ENCODE peak calls at places on chromosomes 2 and 18, in ten cellular contexts. K is lung; R is AG04450; Y is AG04449; Q is A549; T is fibroblast of mammary gland; W is pancreas; S is CD4-positive, alpha-beta T cell; L is nephron progenitor cell; V is dorsolateral prefrontal cortex. U is an unnamed sample.

GRCh38 chr2:180449171-180449570 is 442.1 kb upstream of the CWC22 start:
- DNase-seq in S (no peak), K (no peak), Y (no peak), V (no peak), W (no peak), L (no peak), R (no peak), T (peak), Q (no peak), U (no peak)

GRCh38 chr18:43931439-43931838 is 654.1 kb upstream of the SYT4 start:
- DNase-seq in R (no peak), Q (no peak), S (no peak), T (peak), V (no peak), W (no peak), K (no peak), Y (no peak), L (no peak), U (no peak)

GRCh38 chr18:30903566-30903965 is 139.0 kb downstream of the DSC3 start:
- DNase-seq in Y (no peak), R (no peak), T (peak), V (no peak), Q (peak), K (no peak), S (no peak), W (no peak), L (no peak), U (no peak)

GRCh38 chr18:26516964-26517363 is 31.4 kb downstream of the KCTD1 start:
- DNase-seq in R (no peak), L (no peak), T (no peak), S (no peak), Y (no peak), Q (no peak), W (no peak), K (no peak), V (no peak), U (no peak)

GRCh38 chr18:25181581-25181980 is 170.4 kb downstream of the ZNF521 start:
- DNase-seq in Q (no peak), Y (no peak), W (no peak), S (no peak), K (no peak), T (no peak), R (no peak), V (no peak), L (no peak), U (no peak)

GRCh38 chr2:182824056-182824758 is 42.2 kb downstream of the FRZB start:
- DNase-seq in K (no peak), T (no peak), L (no peak), Q (no peak), S (no peak), R (no peak), W (no peak), Y (no peak), V (no peak), U (no peak)

GRCh38 chr2:65349863-65350262 is 82.5 kb downstream of the SPRED2 start:
- DNase-seq in V (no peak), S (no peak), W (no peak), R (peak), K (no peak), L (no peak), Y (no peak), Q (no peak), T (peak), U (no peak)

GRCh38 chr2:133518646-133519344 is 49.5 kb downstream of the NCKAP5 start:
- DNase-seq in L (no peak), Q (no peak), W (no peak), K (no peak), R (no peak), Y (no peak), T (no peak), V (no peak), S (no peak), U (no peak)

GRCh38 chr2:23419171-23420090 is 34.5 kb downstream of the KLHL29 start:
- DNase-seq in R (no peak), V (no peak), S (no peak), T (peak), Q (no peak), W (no peak), L (no peak), Y (no peak), K (no peak), U (no peak)

GRCh38 chr18:37019157-37019571 is 190.2 kb downstream of the KIAA1328 start:
- DNase-seq in W (no peak), V (no peak), S (no peak), R (no peak), Q (peak), Y (no peak), T (peak), K (no peak), L (no peak), U (no peak)

GRCh38 chr2:19652811-19653210 is 249.0 kb downstream of the TTC32 start:
- DNase-seq in W (no peak), R (no peak), Y (no peak), S (no peak), T (peak), L (no peak), Q (no peak), K (no peak), V (no peak), U (no peak)

GRCh38 chr2:71004356-71004755 is 9.7 kb upstream of the TEX261 start:
- DNase-seq in Q (no peak), L (no peak), K (no peak), S (no peak), Y (no peak), W (no peak), T (no peak), R (no peak), V (no peak), U (no peak)

DNA sequence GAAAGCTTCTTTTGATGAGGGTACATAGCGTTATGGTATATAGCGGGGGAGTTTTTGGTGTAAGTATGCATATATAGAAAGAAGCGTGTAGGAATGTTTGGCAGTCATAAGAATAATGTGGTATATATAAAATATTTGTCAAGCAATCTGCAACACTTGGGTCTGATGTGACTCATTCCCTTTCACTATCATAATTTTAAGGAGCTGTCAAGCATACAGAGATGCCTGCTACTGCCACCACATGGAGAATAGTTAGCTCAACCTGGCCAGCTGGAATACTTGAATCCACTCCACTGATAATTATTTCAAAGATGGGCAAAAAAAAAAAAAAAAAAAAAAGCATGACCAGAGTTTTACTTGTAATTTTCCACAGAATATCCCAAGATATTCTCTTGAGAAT is 559.8 kb upstream of the REG3G start:
- DNase-seq in R (no peak), T (no peak), K (no peak), L (no peak), W (no peak), S (no peak), V (no peak), Q (peak), Y (no peak), U (no peak)
- TF ChIP-seq CTCF in R (no peak), T (no peak), K (no peak), L (no peak), W (no peak), S (no peak), V (peak), Q (no peak), Y (no peak), U (no peak)

DNA sequence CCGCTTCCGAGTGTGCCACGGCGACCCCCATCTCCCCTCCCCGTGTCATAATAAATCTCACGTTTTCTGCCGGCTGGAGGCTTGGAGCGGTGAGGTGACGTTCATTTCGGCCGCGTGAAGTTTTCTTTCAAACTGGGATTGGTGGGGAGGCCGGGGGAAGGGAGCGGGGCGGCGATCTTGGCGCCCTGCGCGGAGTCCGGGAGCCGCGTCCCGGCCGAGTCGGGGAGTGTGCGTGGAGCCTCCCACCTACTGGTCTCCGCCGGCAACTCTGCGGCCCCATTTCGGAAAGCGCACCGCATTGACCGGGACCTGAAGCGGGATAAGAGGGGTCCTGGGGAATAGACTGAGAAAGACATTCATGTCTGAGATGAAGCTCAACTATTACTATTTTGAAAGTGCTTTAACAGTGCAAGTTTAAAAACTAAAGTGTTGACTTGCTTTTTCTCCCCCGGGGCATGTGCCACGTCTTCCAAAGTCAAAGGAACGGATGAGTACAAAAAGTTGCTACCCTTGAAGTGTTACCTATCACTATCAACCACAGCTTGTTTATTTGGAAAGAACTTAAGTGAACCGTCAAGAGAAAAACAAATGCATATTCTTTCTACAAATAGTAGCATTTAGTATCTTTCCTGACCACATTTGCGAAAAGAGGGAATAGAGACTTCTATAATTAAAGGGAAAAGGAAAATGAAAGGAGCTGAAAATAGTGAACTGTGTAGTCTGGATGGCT is 818 bp upstream of the IKZF2 start:
- DNase-seq in Q (peak), T (peak), W (peak), S (no peak), L (peak), R (peak), K (peak), V (peak), Y (no peak), U (peak)
- TF ChIP-seq CTCF in Q (no peak), T (peak), W (no peak), S (no peak), L (no peak), R (peak), K (peak), V (peak), Y (peak), U (peak)

GRCh38 chr2:10145519-10146357 is 23.2 kb downstream of the RRM2 start:
- DNase-seq in W (no peak), T (no peak), Y (no peak), Q (no peak), V (no peak), K (no peak), S (no peak), R (no peak), L (no peak), U (no peak)
- TF ChIP-seq CTCF in W (no peak), T (no peak), Y (no peak), Q (no peak), V (no peak), K (no peak), S (no peak), R (no peak), L (no peak), U (no peak)

GRCh38 chr2:177149155-177149503 is 63.5 kb upstream of the HNRNPA3 start:
- DNase-seq in Y (no peak), S (no peak), K (no peak), T (no peak), L (no peak), Q (no peak), R (no peak), W (no peak), V (no peak), U (no peak)
- TF ChIP-seq CTCF in Y (no peak), S (peak), K (no peak), T (no peak), L (peak), Q (no peak), R (no peak), W (no peak), V (peak), U (no peak)

GRCh38 chr18:58232674-58233073 is 188.6 kb downstream of the NEDD4L start:
- DNase-seq in W (no peak), Q (no peak), S (no peak), T (no peak), V (no peak), R (no peak), L (no peak), K (no peak), Y (no peak), U (no peak)

GRCh38 chr18:58229162-58229561 is 185.1 kb downstream of the NEDD4L start:
- DNase-seq in Y (no peak), V (no peak), T (no peak), R (no peak), K (no peak), L (no peak), S (no peak), Q (no peak), W (no peak), U (no peak)

GRCh38 chr18:58234359-58234741 is 190.3 kb downstream of the NEDD4L start:
- DNase-seq in V (no peak), T (no peak), R (no peak), W (no peak), Y (no peak), L (no peak), Q (no peak), K (no peak), S (no peak), U (no peak)

GRCh38 chr18:58230438-58231179 is 186.6 kb downstream of the NEDD4L start:
- DNase-seq in R (no peak), K (no peak), S (no peak), T (peak), V (no peak), W (no peak), L (no peak), Q (peak), Y (no peak), U (no peak)

DNA sequence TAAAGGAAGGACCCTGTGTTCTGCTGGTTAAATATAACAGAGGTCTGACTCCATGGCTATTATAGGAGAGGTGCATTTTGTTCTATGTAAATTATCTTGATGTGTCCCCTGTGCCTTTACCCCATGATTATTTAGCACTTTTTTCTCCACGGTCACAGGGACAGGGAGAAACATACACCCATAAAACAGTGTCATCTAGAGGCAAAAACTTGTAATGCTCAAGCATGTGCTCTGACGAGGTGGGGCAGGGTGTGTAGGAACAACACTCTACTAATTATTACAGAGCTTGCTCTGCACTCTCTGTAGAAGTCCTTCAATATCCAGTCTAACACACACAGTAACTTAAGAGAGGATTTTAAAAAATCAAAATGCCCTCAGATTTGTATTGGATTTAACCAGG is 187.9 kb downstream of the NEDD4L start:
- DNase-seq in W (no peak), L (no peak), K (no peak), S (no peak), Y (no peak), T (peak), V (no peak), Q (no peak), R (no peak), U (no peak)
- TF ChIP-seq CTCF in W (no peak), L (no peak), K (no peak), S (no peak), Y (peak), T (peak), V (no peak), Q (peak), R (peak), U (peak)

GRCh38 chr2:95121495-95122196 is at the start of gene MRPS5:
- DNase-seq in K (peak), V (peak), Q (peak), Y (no peak), R (peak), S (peak), W (peak), L (peak), T (peak), U (peak)
- TF ChIP-seq CTCF in K (no peak), V (no peak), Q (no peak), Y (peak), R (peak), S (no peak), W (no peak), L (no peak), T (no peak), U (no peak)

GRCh38 chr2:105748564-105748963 is 3.9 kb downstream of the NCK2 start:
- DNase-seq in K (no peak), V (no peak), Y (no peak), W (no peak), Q (no peak), L (no peak), S (no peak), R (no peak), T (no peak), U (no peak)
- TF ChIP-seq CTCF in K (no peak), V (no peak), Y (no peak), W (no peak), Q (no peak), L (no peak), S (peak), R (no peak), T (no peak), U (no peak)

DNA sequence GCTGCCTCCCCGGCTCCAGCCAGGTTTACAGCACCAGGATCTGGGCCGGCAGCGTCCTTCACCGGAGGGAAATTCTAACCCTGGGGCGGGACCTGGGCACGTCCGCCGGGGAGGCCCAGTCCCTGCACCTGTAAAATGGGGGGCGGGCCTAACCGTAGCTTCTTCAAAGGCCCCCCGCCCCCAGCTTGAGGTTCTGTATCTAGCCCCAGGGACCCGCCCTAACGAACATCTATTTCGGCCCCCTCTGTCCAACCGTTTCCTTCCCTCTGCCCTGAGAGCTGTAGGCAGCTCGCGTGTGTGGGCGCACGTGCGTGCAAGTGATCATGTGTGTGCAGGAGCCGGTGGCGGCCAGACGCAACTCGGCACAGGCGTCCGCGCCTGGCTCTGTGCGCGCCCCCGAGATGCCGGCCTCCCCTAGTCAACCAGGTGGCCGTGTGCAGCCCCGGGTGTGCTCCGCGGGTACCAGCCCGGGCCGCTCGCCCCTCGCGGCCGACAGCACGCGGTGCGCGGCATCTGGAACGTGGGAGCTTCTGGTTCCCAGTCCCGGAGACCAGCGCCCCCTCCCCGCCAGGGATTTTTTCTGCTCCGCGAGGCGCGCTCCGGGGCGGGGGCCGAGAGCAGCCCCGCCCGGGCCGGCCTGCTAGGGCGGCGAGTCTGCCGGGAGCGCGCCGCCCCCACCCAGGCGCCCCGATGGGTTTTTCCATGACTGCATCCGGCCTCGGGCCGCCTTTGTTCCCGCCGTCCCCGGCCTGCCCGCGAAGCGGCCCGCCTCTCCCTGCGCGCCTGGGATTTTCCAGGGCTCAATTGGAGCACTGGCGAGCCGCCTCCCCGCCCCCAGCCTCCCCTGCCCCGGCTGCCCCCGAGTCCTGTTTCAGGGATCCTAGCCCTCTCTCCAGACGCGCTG is 21.2 kb downstream of the TEX44 start:
- DNase-seq in R (peak), W (peak), V (peak), Y (no peak), L (peak), T (peak), S (peak), K (peak), Q (peak), U (peak)
- TF ChIP-seq CTCF in R (no peak), W (no peak), V (peak), Y (peak), L (peak), T (no peak), S (no peak), K (no peak), Q (peak), U (peak)

GRCh38 chr2:142179686-142180085 is 48.9 kb upstream of the LRP1B start:
- DNase-seq in T (no peak), V (no peak), Q (no peak), L (no peak), K (no peak), Y (no peak), W (no peak), S (no peak), R (no peak), U (no peak)

GRCh38 chr2:142175917-142176316 is 45.1 kb upstream of the LRP1B start:
- DNase-seq in W (no peak), S (no peak), L (no peak), K (no peak), V (no peak), Q (no peak), T (no peak), R (no peak), Y (no peak), U (no peak)

GRCh38 chr2:142178604-142179003 is 47.8 kb upstream of the LRP1B start:
- DNase-seq in Y (no peak), K (no peak), R (no peak), V (no peak), W (no peak), T (no peak), S (no peak), Q (no peak), L (no peak), U (no peak)

GRCh38 chr2:142176941-142177340 is 46.1 kb upstream of the LRP1B start:
- DNase-seq in S (no peak), T (no peak), Y (no peak), V (no peak), K (no peak), W (no peak), L (no peak), R (no peak), Q (no peak), U (no peak)

DNA sequence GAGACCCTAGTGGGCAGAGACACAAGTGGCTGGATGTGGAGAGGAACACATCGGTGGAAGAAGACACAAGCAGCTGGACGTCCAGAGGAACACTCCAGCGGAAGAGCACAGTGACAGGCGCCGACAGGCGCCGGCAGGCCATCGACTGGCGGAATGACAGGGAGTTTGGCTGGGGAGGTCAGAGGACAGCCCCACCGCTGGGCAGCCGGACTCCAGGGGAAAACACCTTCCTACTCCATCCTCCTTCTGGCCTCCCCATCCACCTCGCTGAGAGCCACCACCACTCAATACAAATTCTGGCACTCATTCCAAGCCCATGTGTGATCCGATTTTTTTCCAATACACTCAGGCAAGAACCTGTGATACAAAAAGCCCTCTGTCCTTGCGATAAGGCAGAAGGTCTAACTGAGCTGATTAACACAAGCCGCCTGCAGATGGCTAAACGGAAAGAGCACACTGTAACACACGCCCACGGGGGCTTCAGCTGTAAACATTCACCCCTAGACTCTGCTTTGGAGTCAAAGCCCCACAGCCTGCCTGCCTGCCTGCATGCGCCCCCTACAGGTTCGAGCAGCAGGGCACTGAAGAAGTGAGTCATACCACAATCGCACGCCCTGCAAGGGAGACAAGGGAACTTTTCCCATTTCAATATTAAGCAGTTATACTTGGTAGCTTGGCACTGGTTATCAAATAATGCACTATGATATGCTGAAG is 50.2 kb upstream of the LRP1B start:
- DNase-seq in R (no peak), W (peak), V (no peak), S (no peak), K (no peak), Y (no peak), L (peak), T (peak), Q (peak), U (peak)
- TF ChIP-seq CTCF in R (peak), W (peak), V (peak), S (no peak), K (no peak), Y (peak), L (peak), T (peak), Q (peak), U (peak)

U was measured in neural crest cell.